ENCODE peak calls at places on chromosome 2, in nine cellular contexts. N is GM12865, M is GM23338, U is Calu3, C is nephron progenitor cell, D is breast epithelium, O is B cell, E is osteocyte, F is heart left ventricle. R is an unnamed sample.

GRCh38 chr2:222561817-222562424 is 94.0 kb downstream of the FARSB start:
- DNase-seq in N (peak; percentile 76), D (no peak), U (peak; percentile 72), M (peak; percentile 90), O (peak; percentile 38), E (no peak), F (peak; percentile 40), C (peak; percentile 58), R (no peak)

GRCh38 chr2:18630101-18630500 is 40.7 kb upstream of the NT5C1B start:
- DNase-seq in D (no peak), E (no peak), N (no peak), C (no peak), U (no peak), F (no peak), O (no peak), M (no peak), R (no peak)

GRCh38 chr2:9998916-9999654 is 44.3 kb upstream of the KLF11 start:
- DNase-seq in E (no peak), F (no peak), D (no peak), M (no peak), U (no peak), O (no peak), C (no peak), N (no peak), R (no peak)

GRCh38 chr2:24830351-24830750 is 37.1 kb downstream of the CENPO start:
- DNase-seq in M (peak; percentile 55), U (no peak), O (no peak), F (no peak), D (no peak), C (no peak), N (no peak), E (no peak), R (no peak)

GRCh38 chr2:68391099-68391498 is 26.0 kb downstream of the PLEK start:
- DNase-seq in N (no peak), D (no peak), C (no peak), O (no peak), M (no peak), E (no peak), U (no peak), F (no peak), R (no peak)

GRCh38 chr2:216644846-216645635 is 11.8 kb downstream of the IGFBP2 start:
- DNase-seq in O (no peak), U (peak; percentile 20), C (no peak), N (no peak), D (no peak), F (no peak), M (peak; percentile 28), E (no peak), R (no peak)

GRCh38 chr2:193690572-193690971 is 1495.8 kb upstream of the TMEFF2 start:
- DNase-seq in E (no peak), O (no peak), U (no peak), D (no peak), N (no peak), F (no peak), M (no peak), C (no peak), R (no peak)

GRCh38 chr2:1769703-1770422 is 25.5 kb upstream of the PXDN start:
- DNase-seq in N (peak; percentile 47), E (no peak), O (peak; percentile 57), C (peak; percentile 85), U (peak; percentile 54), M (peak; percentile 97), D (peak; percentile 59), F (peak; percentile 45), R (peak; percentile 67)

GRCh38 chr2:9336534-9337354 is 86.6 kb downstream of the ITGB1BP1 start:
- DNase-seq in E (no peak), N (no peak), O (no peak), C (no peak), U (peak; percentile 75), D (peak; percentile 45), M (no peak), F (peak; percentile 58), R (no peak)

GRCh38 chr2:54725343-54726099 is 2.1 kb downstream of the EML6 start:
- DNase-seq in D (no peak), E (no peak), N (no peak), O (no peak), M (peak; percentile 35), C (no peak), U (no peak), F (no peak), R (no peak)

GRCh38 chr2:37780097-37780676 is 108.7 kb upstream of the CDC42EP3 start:
- DNase-seq in F (no peak), M (no peak), U (no peak), D (no peak), N (no peak), E (no peak), C (no peak), O (no peak), R (no peak)

GRCh38 chr2:42976400-42976799 is 184.0 kb upstream of the HAAO start:
- DNase-seq in C (no peak), M (no peak), F (no peak), N (no peak), O (no peak), E (no peak), D (no peak), U (no peak), R (no peak)

DNA sequence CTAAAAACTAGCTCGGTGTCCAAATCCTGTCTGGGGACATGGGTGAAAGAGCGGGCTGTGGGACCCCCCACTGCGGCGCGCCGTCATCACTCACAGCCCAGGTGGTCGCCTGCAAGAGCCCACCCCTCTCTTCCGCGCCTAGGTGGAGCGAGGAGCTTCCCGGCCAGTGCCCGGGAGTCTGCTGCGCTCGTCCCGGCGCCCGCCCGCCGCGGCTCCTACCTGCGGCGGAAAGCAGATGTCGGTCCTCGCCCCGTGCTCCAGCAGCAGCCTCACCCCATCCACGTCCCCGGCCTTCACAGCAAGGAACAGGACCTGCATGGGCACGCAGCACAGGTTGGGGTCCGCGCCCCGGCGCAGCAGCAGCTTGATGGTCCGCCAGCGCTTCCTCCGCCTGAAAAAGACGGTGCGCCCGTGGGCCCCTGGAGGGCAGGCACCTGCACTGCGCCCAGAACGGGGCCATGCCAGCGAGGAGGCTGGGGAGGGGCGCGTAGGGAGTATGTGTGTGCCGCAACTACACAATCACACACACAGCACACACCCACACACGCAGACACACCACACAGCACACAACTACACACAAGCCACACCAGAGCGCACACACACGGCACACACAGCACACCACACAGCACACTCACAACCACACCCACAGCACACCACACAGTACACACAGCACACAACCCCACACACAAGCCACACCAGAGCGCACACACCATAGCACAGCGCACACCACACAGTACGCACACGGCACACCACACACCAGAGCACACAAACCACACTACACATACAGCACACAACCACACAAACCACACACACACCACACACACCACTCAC is 37.4 kb downstream of the ANKMY1 start:
- DNase-seq in E (peak; percentile 83), F (no peak), C (no peak), M (peak; percentile 76), D (no peak), N (no peak), O (no peak), U (no peak), R (no peak)
- TF ChIP-seq CTCF in E (no peak), F (no peak), C (no peak), M (no peak), D (no peak), N (no peak), O (no peak), U (no peak), R (no peak)

GRCh38 chr2:112579280-112579679 is 5.1 kb upstream of the CHCHD5 start:
- DNase-seq in D (no peak), U (no peak), E (no peak), O (no peak), C (no peak), F (no peak), M (no peak), N (no peak), R (no peak)
- TF ChIP-seq CTCF in D (no peak), U (no peak), E (no peak), O (no peak), C (no peak), F (no peak), M (no peak), N (no peak), R (no peak)

GRCh38 chr2:16187517-16187887 is 247.2 kb downstream of the MYCN start:
- DNase-seq in U (no peak), M (no peak), F (no peak), O (no peak), D (no peak), C (no peak), N (no peak), E (no peak), R (no peak)
- TF ChIP-seq CTCF in U (no peak), M (no peak), F (no peak), O (no peak), D (no peak), C (no peak), N (no peak), E (no peak), R (no peak)

GRCh38 chr2:74983606-74984005 is 25.2 kb downstream of the POLE4 start:
- DNase-seq in U (no peak), D (no peak), M (no peak), O (no peak), N (no peak), F (no peak), E (no peak), C (no peak), R (no peak)
- TF ChIP-seq CTCF in U (no peak), D (no peak), M (no peak), O (no peak), N (no peak), F (no peak), E (no peak), C (no peak), R (no peak)

R was measured in lower lobe of right lung.